ENCODE peak calls at places on chromosomes 7 and 10, in ten cellular contexts. One of them, this sample, is unnamed.
A peak's percentile ranks its signal among the peaks of the same experiment; 100 is the strongest.

GRCh38 chr10:130423455-130424305 is 287.5 kb downstream of the GLRX3 start:
- DNase-seq in spleen: no peak
- DNase-seq in H54: no peak
- DNase-seq in WTC11: no peak
- DNase-seq in NCI-H1092 treated with DMSO at 0.1 percent for 48 hours: no peak
- DNase-seq in GM23338: no peak
- DNase-seq in OCI-LY7: no peak
- DNase-seq in GM12865: no peak
- DNase-seq in AG08395: no peak
- DNase-seq in T-helper 9 cell: no peak
- DNase-seq in this sample: no peak

GRCh38 chr10:61761825-61762217 is 99.1 kb downstream of the CABCOCO1 start:
- DNase-seq in NCI-H1092 treated with DMSO at 0.1 percent for 48 hours: no peak
- DNase-seq in OCI-LY7: no peak
- DNase-seq in H54: no peak
- DNase-seq in GM23338: no peak
- DNase-seq in GM12865: no peak
- DNase-seq in spleen: no peak
- DNase-seq in WTC11: no peak
- DNase-seq in T-helper 9 cell: no peak
- DNase-seq in AG08395: no peak
- DNase-seq in this sample: no peak

GRCh38 chr10:6678211-6678803 is 98.2 kb upstream of the PRKCQ start:
- DNase-seq in NCI-H1092 treated with DMSO at 0.1 percent for 48 hours: peak; percentile 5
- DNase-seq in AG08395: peak; percentile 33
- DNase-seq in spleen: no peak
- DNase-seq in WTC11: peak; percentile 70
- DNase-seq in T-helper 9 cell: peak; percentile 60
- DNase-seq in GM12865: peak; percentile 38
- DNase-seq in GM23338: peak; percentile 88
- DNase-seq in OCI-LY7: peak; percentile 59
- DNase-seq in H54: no peak
- DNase-seq in this sample: peak; percentile 52

GRCh38 chr10:28890121-28890950 is 213.0 kb downstream of the BAMBI start:
- DNase-seq in H54: no peak
- DNase-seq in OCI-LY7: no peak
- DNase-seq in T-helper 9 cell: no peak
- DNase-seq in AG08395: no peak
- DNase-seq in WTC11: no peak
- DNase-seq in GM12865: no peak
- DNase-seq in GM23338: no peak
- DNase-seq in spleen: no peak
- DNase-seq in NCI-H1092 treated with DMSO at 0.1 percent for 48 hours: no peak
- DNase-seq in this sample: no peak

GRCh38 chr10:45282061-45282460 is 33.3 kb downstream of the OR13A1 start:
- DNase-seq in spleen: no peak
- DNase-seq in AG08395: no peak
- DNase-seq in GM23338: no peak
- DNase-seq in OCI-LY7: peak; percentile 10
- DNase-seq in T-helper 9 cell: no peak
- DNase-seq in NCI-H1092 treated with DMSO at 0.1 percent for 48 hours: no peak
- DNase-seq in H54: no peak
- DNase-seq in GM12865: no peak
- DNase-seq in WTC11: no peak
- DNase-seq in this sample: no peak

GRCh38 chr10:132827861-132828539 is 42.1 kb upstream of the NKX6-2 start:
- DNase-seq in spleen: peak; percentile 20
- DNase-seq in H54: no peak
- DNase-seq in GM23338: no peak
- DNase-seq in T-helper 9 cell: no peak
- DNase-seq in NCI-H1092 treated with DMSO at 0.1 percent for 48 hours: no peak
- DNase-seq in WTC11: no peak
- DNase-seq in AG08395: no peak
- DNase-seq in OCI-LY7: no peak
- DNase-seq in GM12865: no peak
- DNase-seq in this sample: no peak

GRCh38 chr10:113087082-113088029 is 137.3 kb downstream of the TCF7L2 start:
- DNase-seq in GM23338: peak; percentile 62
- DNase-seq in NCI-H1092 treated with DMSO at 0.1 percent for 48 hours: no peak
- DNase-seq in GM12865: no peak
- DNase-seq in T-helper 9 cell: no peak
- DNase-seq in WTC11: no peak
- DNase-seq in OCI-LY7: no peak
- DNase-seq in spleen: no peak
- DNase-seq in H54: peak; percentile 75
- DNase-seq in AG08395: peak; percentile 96
- DNase-seq in this sample: peak; percentile 88

GRCh38 chr7:131336956-131337355 is 9.3 kb downstream of the MKLN1 start:
- DNase-seq in WTC11: no peak
- DNase-seq in T-helper 9 cell: no peak
- DNase-seq in NCI-H1092 treated with DMSO at 0.1 percent for 48 hours: no peak
- DNase-seq in H54: no peak
- DNase-seq in GM23338: peak; percentile 49
- DNase-seq in GM12865: peak; percentile 19
- DNase-seq in AG08395: no peak
- DNase-seq in OCI-LY7: peak; percentile 52
- DNase-seq in spleen: no peak
- DNase-seq in this sample: no peak

GRCh38 chr7:73904219-73905136 is 43.5 kb downstream of the TMEM270 start:
- DNase-seq in T-helper 9 cell: no peak
- DNase-seq in spleen: peak; percentile 65
- DNase-seq in AG08395: peak; percentile 43
- DNase-seq in H54: no peak
- DNase-seq in GM12865: no peak
- DNase-seq in OCI-LY7: no peak
- DNase-seq in GM23338: no peak
- DNase-seq in NCI-H1092 treated with DMSO at 0.1 percent for 48 hours: no peak
- DNase-seq in WTC11: no peak
- DNase-seq in this sample: no peak

GRCh38 chr7:155380221-155380861 is 77.6 kb upstream of the EN2 start:
- DNase-seq in OCI-LY7: peak; percentile 68
- DNase-seq in NCI-H1092 treated with DMSO at 0.1 percent for 48 hours: peak; percentile 84
- DNase-seq in GM23338: peak; percentile 93
- DNase-seq in T-helper 9 cell: peak; percentile 45
- DNase-seq in H54: peak; percentile 94
- DNase-seq in GM12865: peak; percentile 76
- DNase-seq in AG08395: peak; percentile 87
- DNase-seq in spleen: peak; percentile 87
- DNase-seq in WTC11: peak; percentile 84
- DNase-seq in this sample: no peak

GRCh38 chr10:2812631-2813030 is 254.7 kb upstream of the PFKP start:
- DNase-seq in spleen: no peak
- DNase-seq in OCI-LY7: no peak
- DNase-seq in WTC11: no peak
- DNase-seq in GM12865: no peak
- DNase-seq in H54: no peak
- DNase-seq in GM23338: no peak
- DNase-seq in AG08395: no peak
- DNase-seq in NCI-H1092 treated with DMSO at 0.1 percent for 48 hours: no peak
- DNase-seq in T-helper 9 cell: no peak
- DNase-seq in this sample: no peak

GRCh38 chr7:106518986-106519385 is 142.0 kb downstream of the CCDC71L start:
- DNase-seq in T-helper 9 cell: no peak
- DNase-seq in GM23338: no peak
- DNase-seq in AG08395: no peak
- DNase-seq in GM12865: no peak
- DNase-seq in spleen: no peak
- DNase-seq in WTC11: no peak
- DNase-seq in H54: no peak
- DNase-seq in OCI-LY7: no peak
- DNase-seq in NCI-H1092 treated with DMSO at 0.1 percent for 48 hours: no peak
- DNase-seq in this sample: no peak

GRCh38 chr10:4083509-4084003 is 298.5 kb upstream of the KLF6 start:
- DNase-seq in OCI-LY7: no peak
- DNase-seq in T-helper 9 cell: no peak
- DNase-seq in NCI-H1092 treated with DMSO at 0.1 percent for 48 hours: peak; percentile 55
- DNase-seq in GM12865: no peak
- DNase-seq in spleen: no peak
- DNase-seq in GM23338: peak; percentile 4
- DNase-seq in H54: no peak
- DNase-seq in AG08395: peak; percentile 32
- DNase-seq in WTC11: no peak
- DNase-seq in this sample: no peak

GRCh38 chr7:141339603-141340002 is 211.6 kb upstream of the AGK start:
- DNase-seq in T-helper 9 cell: no peak
- DNase-seq in WTC11: no peak
- DNase-seq in GM12865: no peak
- DNase-seq in spleen: no peak
- DNase-seq in AG08395: no peak
- DNase-seq in H54: no peak
- DNase-seq in OCI-LY7: no peak
- DNase-seq in NCI-H1092 treated with DMSO at 0.1 percent for 48 hours: no peak
- DNase-seq in GM23338: peak; percentile 41
- DNase-seq in this sample: no peak

GRCh38 chr10:10824611-10825148 is 193.0 kb upstream of the CELF2 start:
- DNase-seq in OCI-LY7: no peak
- DNase-seq in AG08395: peak; percentile 48
- DNase-seq in GM23338: no peak
- DNase-seq in NCI-H1092 treated with DMSO at 0.1 percent for 48 hours: no peak
- DNase-seq in H54: no peak
- DNase-seq in WTC11: no peak
- DNase-seq in spleen: no peak
- DNase-seq in GM12865: no peak
- DNase-seq in T-helper 9 cell: no peak
- DNase-seq in this sample: no peak

GRCh38 chr7:99949645-99950228 is 20.3 kb upstream of the GJC3 start:
- DNase-seq in spleen: no peak
- DNase-seq in GM23338: peak; percentile 38
- DNase-seq in NCI-H1092 treated with DMSO at 0.1 percent for 48 hours: peak; percentile 9
- DNase-seq in H54: no peak
- DNase-seq in T-helper 9 cell: no peak
- DNase-seq in AG08395: no peak
- DNase-seq in OCI-LY7: peak; percentile 23
- DNase-seq in GM12865: peak; percentile 28
- DNase-seq in WTC11: no peak
- DNase-seq in this sample: no peak

GRCh38 chr7:51357821-51358220 is 41.2 kb upstream of the COBL start:
- DNase-seq in GM12865: no peak
- DNase-seq in spleen: no peak
- DNase-seq in NCI-H1092 treated with DMSO at 0.1 percent for 48 hours: peak; percentile 54
- DNase-seq in WTC11: no peak
- DNase-seq in AG08395: no peak
- DNase-seq in H54: no peak
- DNase-seq in GM23338: no peak
- DNase-seq in OCI-LY7: no peak
- DNase-seq in T-helper 9 cell: no peak
- DNase-seq in this sample: no peak

GRCh38 chr7:79495544-79496272 is 42.2 kb upstream of the MAGI2 start:
- DNase-seq in GM23338: no peak
- DNase-seq in T-helper 9 cell: no peak
- DNase-seq in NCI-H1092 treated with DMSO at 0.1 percent for 48 hours: no peak
- DNase-seq in GM12865: no peak
- DNase-seq in OCI-LY7: no peak
- DNase-seq in AG08395: peak; percentile 9
- DNase-seq in H54: no peak
- DNase-seq in spleen: no peak
- DNase-seq in WTC11: no peak
- DNase-seq in this sample: no peak

GRCh38 chr7:156220078-156220605 is 407.9 kb upstream of the SHH start:
- DNase-seq in GM12865: peak; percentile 38
- DNase-seq in OCI-LY7: no peak
- DNase-seq in NCI-H1092 treated with DMSO at 0.1 percent for 48 hours: no peak
- DNase-seq in WTC11: no peak
- DNase-seq in AG08395: no peak
- DNase-seq in T-helper 9 cell: no peak
- DNase-seq in H54: no peak
- DNase-seq in GM23338: no peak
- DNase-seq in spleen: no peak
- DNase-seq in this sample: no peak

GRCh38 chr10:18822156-18822555 is 162.9 kb downstream of the ARL5B start:
- DNase-seq in NCI-H1092 treated with DMSO at 0.1 percent for 48 hours: no peak
- DNase-seq in GM12865: peak; percentile 6
- DNase-seq in T-helper 9 cell: no peak
- DNase-seq in spleen: no peak
- DNase-seq in AG08395: no peak
- DNase-seq in WTC11: peak; percentile 30
- DNase-seq in H54: peak; percentile 0
- DNase-seq in GM23338: peak; percentile 74
- DNase-seq in OCI-LY7: peak; percentile 3
- DNase-seq in this sample: peak; percentile 7

GRCh38 chr10:69652111-69652856 is 22.2 kb downstream of the FAM241B start:
- DNase-seq in WTC11: no peak
- DNase-seq in GM23338: no peak
- DNase-seq in NCI-H1092 treated with DMSO at 0.1 percent for 48 hours: no peak
- DNase-seq in AG08395: no peak
- DNase-seq in GM12865: no peak
- DNase-seq in OCI-LY7: no peak
- DNase-seq in H54: no peak
- DNase-seq in T-helper 9 cell: no peak
- DNase-seq in spleen: peak; percentile 64
- DNase-seq in this sample: no peak

GRCh38 chr10:96833220-96834001 is 1.3 kb downstream of the LCOR start:
- DNase-seq in H54: peak; percentile 50
- DNase-seq in T-helper 9 cell: no peak
- DNase-seq in OCI-LY7: peak; percentile 31
- DNase-seq in WTC11: peak; percentile 37
- DNase-seq in GM23338: peak; percentile 73
- DNase-seq in AG08395: peak; percentile 17
- DNase-seq in NCI-H1092 treated with DMSO at 0.1 percent for 48 hours: peak; percentile 12
- DNase-seq in GM12865: peak; percentile 19
- DNase-seq in spleen: no peak
- DNase-seq in this sample: no peak

GRCh38 chr7:157983442-157984137 is 604.0 kb downstream of the PTPRN2 start:
- DNase-seq in GM12865: no peak
- DNase-seq in spleen: peak; percentile 62
- DNase-seq in H54: no peak
- DNase-seq in WTC11: no peak
- DNase-seq in OCI-LY7: no peak
- DNase-seq in GM23338: no peak
- DNase-seq in NCI-H1092 treated with DMSO at 0.1 percent for 48 hours: no peak
- DNase-seq in T-helper 9 cell: no peak
- DNase-seq in AG08395: no peak
- DNase-seq in this sample: no peak

GRCh38 chr10:68096913-68097509 is 12.3 kb upstream of the MYPN start:
- DNase-seq in WTC11: no peak
- DNase-seq in NCI-H1092 treated with DMSO at 0.1 percent for 48 hours: no peak
- DNase-seq in OCI-LY7: no peak
- DNase-seq in GM12865: no peak
- DNase-seq in T-helper 9 cell: no peak
- DNase-seq in H54: peak; percentile 42
- DNase-seq in GM23338: peak; percentile 41
- DNase-seq in spleen: no peak
- DNase-seq in AG08395: peak; percentile 80
- DNase-seq in this sample: no peak

GRCh38 chr7:1235501-1236131 is 2.9 kb downstream of the UNCX start:
- DNase-seq in NCI-H1092 treated with DMSO at 0.1 percent for 48 hours: no peak
- DNase-seq in spleen: peak; percentile 68
- DNase-seq in GM23338: peak; percentile 63
- DNase-seq in T-helper 9 cell: no peak
- DNase-seq in OCI-LY7: no peak
- DNase-seq in H54: no peak
- DNase-seq in GM12865: no peak
- DNase-seq in AG08395: no peak
- DNase-seq in WTC11: peak; percentile 47
- DNase-seq in this sample: no peak

GRCh38 chr10:62199584-62199983 is 69.1 kb downstream of the RTKN2 start:
- DNase-seq in T-helper 9 cell: no peak
- DNase-seq in WTC11: no peak
- DNase-seq in H54: no peak
- DNase-seq in GM12865: peak; percentile 67
- DNase-seq in GM23338: no peak
- DNase-seq in NCI-H1092 treated with DMSO at 0.1 percent for 48 hours: no peak
- DNase-seq in spleen: no peak
- DNase-seq in OCI-LY7: no peak
- DNase-seq in AG08395: no peak
- DNase-seq in this sample: no peak

GRCh38 chr10:50988792-50989191 is 85.5 kb upstream of the PRKG1 start:
- DNase-seq in NCI-H1092 treated with DMSO at 0.1 percent for 48 hours: no peak
- DNase-seq in OCI-LY7: no peak
- DNase-seq in H54: no peak
- DNase-seq in AG08395: peak; percentile 37
- DNase-seq in WTC11: no peak
- DNase-seq in spleen: no peak
- DNase-seq in GM23338: peak; percentile 51
- DNase-seq in GM12865: peak; percentile 9
- DNase-seq in T-helper 9 cell: no peak
- DNase-seq in this sample: no peak

GRCh38 chr7:129923709-129924108 is 29.1 kb downstream of the UBE2H start:
- DNase-seq in WTC11: no peak
- DNase-seq in H54: peak; percentile 24
- DNase-seq in GM23338: no peak
- DNase-seq in NCI-H1092 treated with DMSO at 0.1 percent for 48 hours: no peak
- DNase-seq in AG08395: peak; percentile 89
- DNase-seq in GM12865: peak; percentile 51
- DNase-seq in OCI-LY7: no peak
- DNase-seq in spleen: no peak
- DNase-seq in T-helper 9 cell: no peak
- DNase-seq in this sample: no peak